ENCODE peak calls at places on chromosomes 5 and 9, in five cellular contexts. H, T, Q, W and N are unnamed samples.

GRCh38 chr5:1101991-1102713 is 9.7 kb downstream of the SLC12A7 start:
- DNase-seq in H (no peak), T (no peak), Q (no peak), W (peak; percentile 75), N (no peak)

GRCh38 chr5:55027589-55027988 is 3.5 kb downstream of the GZMK start:
- DNase-seq in H (no peak), T (no peak), Q (no peak), W (no peak), N (peak; percentile 20)

GRCh38 chr5:176152191-176152932 is 85.9 kb upstream of the SIMC1 start:
- DNase-seq in H (no peak), T (no peak), Q (no peak), W (no peak), N (no peak)

GRCh38 chr5:107655836-107656235 is 14.9 kb downstream of the EFNA5 start:
- DNase-seq in H (no peak), T (no peak), Q (no peak), W (no peak), N (no peak)

GRCh38 chr5:171269717-171270116 is 39.3 kb upstream of the TLX3 start:
- DNase-seq in H (no peak), T (no peak), Q (no peak), W (no peak), N (no peak)

GRCh38 chr5:124634228-124634819 is 112.1 kb downstream of the ZNF608 start:
- DNase-seq in H (no peak), T (no peak), Q (no peak), W (no peak), N (no peak)

GRCh38 chr5:99019812-99020697 is 91.2 kb upstream of the CHD1 start:
- DNase-seq in H (no peak), T (no peak), Q (no peak), W (no peak), N (no peak)

GRCh38 chr5:170145462-170145861 is 39.8 kb downstream of the FOXI1 start:
- DNase-seq in H (no peak), T (peak; percentile 4), Q (no peak), W (no peak), N (no peak)

GRCh38 chr5:71974622-71975021 is 132.7 kb upstream of the MAP1B start:
- DNase-seq in H (no peak), T (no peak), Q (no peak), W (no peak), N (no peak)

GRCh38 chr5:2759091-2759490 is 7.6 kb upstream of the IRX2 start:
- DNase-seq in H (no peak), T (no peak), Q (no peak), W (no peak), N (no peak)

GRCh38 chr5:128224336-128224735 is 140.8 kb downstream of the SLC12A2 start:
- DNase-seq in H (no peak), T (no peak), Q (no peak), W (no peak), N (no peak)

GRCh38 chr5:63961598-63962161 is 565 bp downstream of the HTR1A start:
- DNase-seq in H (no peak), T (no peak), Q (no peak), W (no peak), N (no peak)

GRCh38 chr5:17113174-17113941 is 104.1 kb upstream of the BASP1 start:
- DNase-seq in H (no peak), T (no peak), Q (no peak), W (no peak), N (no peak)
- H3K27ac ChIP-seq in H (no peak overlapping the region), T (no peak overlapping the region), Q (peak overlapping the region; percentile 68), W (no peak overlapping the region), N (no peak overlapping the region)

GRCh38 chr5:112419596-112420110 is 576 bp upstream of the EPB41L4A start:
- DNase-seq in H (no peak), T (no peak), Q (peak; percentile 59), W (peak; percentile 74), N (no peak)

GRCh38 chr5:112420111-112420864 is 1.2 kb upstream of the EPB41L4A start:
- DNase-seq in H (no peak), T (peak; percentile 37), Q (peak; percentile 85), W (peak; percentile 87), N (no peak)

GRCh38 chr5:112418412-112419049 is 546 bp downstream of the EPB41L4A start:
- DNase-seq in H (no peak), T (no peak), Q (peak; percentile 13), W (peak; percentile 29), N (no peak)

GRCh38 chr5:112417931-112418358 is 1.1 kb downstream of the EPB41L4A start:
- DNase-seq in H (no peak), T (no peak), Q (peak; percentile 32), W (peak; percentile 63), N (no peak)

DNA sequence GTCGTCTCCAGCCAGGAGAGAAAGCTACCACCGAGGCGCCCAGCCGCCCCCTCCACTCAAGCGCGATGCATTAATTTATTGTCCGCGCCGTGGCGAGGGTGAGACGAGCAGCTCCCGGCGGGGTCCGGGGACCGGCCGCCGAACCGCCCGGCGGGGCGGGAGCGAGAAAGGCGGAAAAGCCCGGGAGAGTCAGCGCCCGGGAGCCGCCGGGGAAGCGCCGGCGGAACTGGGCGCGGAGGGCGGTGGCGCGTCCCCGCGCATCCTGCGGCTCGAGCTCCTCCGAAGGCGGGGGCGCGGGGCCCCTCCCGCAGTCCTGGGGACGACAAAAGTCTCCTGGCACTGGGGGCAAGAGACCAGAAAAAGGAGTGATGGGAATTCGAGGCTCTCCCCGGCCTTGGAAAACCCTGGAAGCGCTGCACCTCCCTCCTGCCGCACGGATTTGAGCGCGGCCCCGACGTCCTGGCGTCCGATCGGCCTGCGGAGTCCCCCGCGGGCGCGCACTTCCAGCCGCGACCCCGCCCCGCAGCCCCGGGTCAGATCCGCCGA is at the start of gene EPB41L4A:
- DNase-seq in H (no peak), T (no peak), Q (peak; percentile 26), W (peak; percentile 46), N (no peak)
- H3K4me3 ChIP-seq in H (peak within 1 kb of the TSS; percentile 19), T (peak within 1 kb of the TSS; percentile 15), Q (peak within 1 kb of the TSS; percentile 89), W (peak within 1 kb of the TSS; percentile 76), N (no peak within 1 kb of the TSS)

DNA sequence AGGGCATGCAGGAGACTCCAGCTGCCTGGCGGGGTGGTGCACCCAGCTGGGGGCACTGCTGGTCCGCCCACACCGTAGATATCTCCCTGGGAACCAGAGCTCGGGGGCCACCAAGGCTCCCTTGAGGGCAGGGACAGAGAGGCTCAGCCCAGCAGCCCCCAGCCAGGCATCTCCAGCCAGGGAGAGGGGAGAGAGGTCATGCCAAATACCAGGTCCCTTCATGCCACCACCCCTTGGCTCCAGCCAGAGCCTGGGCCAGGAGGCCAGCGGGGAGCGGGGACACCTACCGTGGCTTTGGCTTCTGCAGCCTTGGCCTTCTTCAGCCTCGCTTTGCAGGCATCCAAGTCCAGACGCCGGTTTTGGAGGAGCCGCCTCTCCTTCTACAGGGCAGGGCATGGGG is 14.0 kb downstream of the SH3GLB2 start:
- DNase-seq in H (no peak), T (no peak), Q (no peak), W (no peak), N (no peak)
- H3K36me3 ChIP-seq in H (peaks cover 24% of the 10 kb centered on the region), T (peaks cover 18% of the 10 kb centered on the region), Q (no peaks in the 10 kb centered on the region), W (peaks cover 56% of the 10 kb centered on the region), N (no peaks in the 10 kb centered on the region)

DNA sequence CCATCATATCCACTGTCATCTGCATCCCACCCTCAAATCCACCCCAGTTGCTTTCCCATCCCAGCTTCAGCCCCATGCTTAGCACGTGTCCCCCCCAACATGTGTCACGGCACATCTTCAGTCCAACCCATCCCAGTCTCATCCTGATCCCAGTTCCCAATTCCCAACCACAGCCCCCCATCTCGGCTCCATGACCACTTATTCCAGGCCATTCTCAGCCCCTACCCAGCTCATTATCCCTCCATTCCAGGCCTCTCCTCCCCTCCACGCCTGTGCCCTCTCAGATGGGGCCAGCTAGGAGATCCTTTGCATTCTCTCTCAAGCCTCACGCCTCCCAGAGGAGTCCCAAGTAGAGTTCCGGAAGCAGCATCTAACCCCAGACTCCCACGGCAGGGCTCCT is 660 bp upstream of the DBN1 start:
- DNase-seq in H (no peak), T (no peak), Q (no peak), W (no peak), N (no peak)
- H3K27ac ChIP-seq in H (no peak overlapping the region), T (no peak overlapping the region), Q (no peak overlapping the region), W (no peak overlapping the region), N (no peak overlapping the region)

DNA sequence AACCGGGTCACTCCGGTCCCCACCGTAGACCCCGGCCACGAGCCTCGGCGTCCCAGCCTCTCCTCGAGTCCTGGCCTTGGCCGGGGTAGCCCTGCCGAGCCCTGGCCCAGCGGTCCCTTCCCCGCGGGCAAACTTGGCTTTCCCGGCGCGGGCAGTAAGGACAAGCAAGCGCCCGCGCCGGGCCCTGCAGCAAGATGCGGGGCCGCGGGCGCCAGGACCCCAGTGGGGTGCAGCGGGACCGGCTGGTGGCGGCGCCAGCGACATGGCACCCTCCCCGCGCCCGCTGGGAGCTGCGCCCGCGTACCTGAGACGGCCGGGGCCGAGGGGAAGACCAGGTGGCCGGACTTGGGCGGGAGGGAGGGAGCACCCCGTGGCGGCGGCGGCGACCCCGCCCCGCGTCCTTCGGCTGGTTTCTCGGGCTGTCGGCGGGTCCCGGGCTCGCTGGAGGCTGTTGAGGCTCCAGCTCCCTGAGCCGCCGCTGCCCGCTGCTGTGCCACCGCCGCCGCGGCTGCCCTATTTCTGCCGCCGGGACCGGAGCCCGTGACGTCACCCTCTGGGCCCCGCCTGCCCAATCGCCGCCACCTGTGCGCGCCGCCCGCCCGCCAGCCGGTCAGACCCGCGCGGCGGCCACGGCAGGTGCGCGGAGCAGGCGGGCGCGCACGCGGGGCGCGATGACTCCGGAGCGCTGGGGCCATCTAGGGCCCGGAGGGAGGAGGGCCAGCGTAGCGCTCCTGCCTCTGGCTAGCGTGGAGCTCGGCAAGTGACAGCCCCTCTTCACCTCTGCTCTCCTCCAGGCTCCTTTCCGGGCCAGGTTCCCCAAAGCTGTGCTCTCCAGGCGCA is at the start of gene FSTL4:
- DNase-seq in H (no peak), T (no peak), Q (peak; percentile 73), W (no peak), N (peak; percentile 41)
- H3K4me3 ChIP-seq in H (peak within 1 kb of the TSS; percentile 54), T (no peak within 1 kb of the TSS), Q (peak within 1 kb of the TSS; percentile 44), W (peak within 1 kb of the TSS; percentile 43), N (peak within 1 kb of the TSS; percentile 50)